ENCODE peak calls at places on chromosomes 7 and 10, in five cellular contexts. F, U, A, S and H are unnamed samples.

GRCh38 chr7:127447326-127447945 is 54.9 kb upstream of the ZNF800 start:
- DNase-seq in F (peak), S (peak), A (peak), U (peak), H (peak)

GRCh38 chr7:131355917-131356777 is 28.5 kb downstream of the MKLN1 start:
- DNase-seq in S (no peak), U (peak), F (no peak), A (no peak), H (no peak)

GRCh38 chr10:78319371-78319770 is 285.7 kb downstream of the RPS24 start:
- DNase-seq in A (peak), S (no peak), F (no peak), U (no peak), H (no peak)

GRCh38 chr10:122462533-122463465 is 1.4 kb downstream of the HTRA1 start:
- DNase-seq in F (peak), U (no peak), A (no peak), S (no peak), H (no peak)

GRCh38 chr7:28686418-28686800 is 271.7 kb downstream of the TRIL start:
- DNase-seq in F (peak), U (peak), A (no peak), S (no peak), H (no peak)

GRCh38 chr7:92694211-92694610 is 104.0 kb upstream of the FAM133B start:
- DNase-seq in A (no peak), F (no peak), U (no peak), S (no peak), H (no peak)

GRCh38 chr10:77602913-77603528 is 34.6 kb downstream of the KCNMA1 start:
- DNase-seq in F (peak), S (no peak), U (no peak), A (no peak), H (no peak)

GRCh38 chr10:123529146-123529760 is 136.9 kb upstream of the GPR26 start:
- DNase-seq in F (no peak), U (no peak), A (no peak), S (no peak), H (no peak)

GRCh38 chr7:113768256-113768847 is 150.5 kb downstream of the PPP1R3A start:
- DNase-seq in S (no peak), F (no peak), A (no peak), U (no peak), H (no peak)

GRCh38 chr10:31912289-31912688 is 16.3 kb downstream of the ARHGAP12 start:
- DNase-seq in S (no peak), A (no peak), F (peak), U (no peak), H (no peak)

GRCh38 chr10:3867454-3868273 is 82.7 kb upstream of the KLF6 start:
- DNase-seq in A (no peak), S (no peak), F (peak), U (no peak), H (no peak)

GRCh38 chr10:124997246-124997790 is 55.4 kb downstream of the ZRANB1 start:
- DNase-seq in S (no peak), U (no peak), A (no peak), F (no peak), H (no peak)

GRCh38 chr7:118129037-118129436 is 54.9 kb upstream of the LSM8 start:
- DNase-seq in S (no peak), U (no peak), A (no peak), F (no peak), H (no peak)

GRCh38 chr7:97001221-97001620 is 4.1 kb upstream of the DLX6 start:
- DNase-seq in U (no peak), F (no peak), S (no peak), A (no peak), H (no peak)

GRCh38 chr7:129169171-129169643 is 19.2 kb upstream of the SMO start:
- DNase-seq in U (no peak), F (no peak), A (no peak), S (peak), H (no peak)

DNA sequence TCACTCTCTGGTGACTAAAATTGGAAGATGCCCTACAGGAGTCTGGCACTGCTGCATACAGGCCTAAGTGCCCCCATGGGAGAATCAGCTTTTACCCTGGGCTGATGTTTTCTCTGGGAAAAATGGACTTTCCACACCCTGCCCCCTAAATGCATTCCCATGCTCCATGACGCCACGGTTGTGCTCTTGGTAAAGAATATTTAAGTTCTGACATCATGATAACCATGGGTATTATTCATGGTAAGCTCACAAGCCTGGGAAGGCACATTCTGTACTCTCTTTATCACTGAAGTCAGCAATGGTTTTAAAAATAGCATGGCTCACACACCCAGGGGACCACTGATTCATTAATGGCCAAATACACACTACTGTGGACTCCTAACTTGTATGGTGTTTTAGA is 43.4 kb downstream of the HIPK2 start:
- DNase-seq in U (peak), S (no peak), A (no peak), F (peak), H (no peak)
- TF ChIP-seq CEBPB in U (no peak), S (no peak), A (no peak), F (peak), H (no peak)

GRCh38 chr10:103067484-103067883 is 125.6 kb downstream of the NT5C2 start:
- DNase-seq in U (no peak), A (no peak), S (no peak), F (no peak), H (no peak)

GRCh38 chr10:103072891-103073290 is 120.2 kb downstream of the NT5C2 start:
- DNase-seq in U (no peak), F (no peak), A (no peak), S (no peak), H (no peak)

GRCh38 chr10:103067951-103068350 is 125.1 kb downstream of the NT5C2 start:
- DNase-seq in S (no peak), F (peak), U (peak), A (no peak), H (no peak)

GRCh38 chr10:103072276-103072675 is 120.8 kb downstream of the NT5C2 start:
- DNase-seq in F (no peak), S (no peak), U (no peak), A (no peak), H (no peak)

DNA sequence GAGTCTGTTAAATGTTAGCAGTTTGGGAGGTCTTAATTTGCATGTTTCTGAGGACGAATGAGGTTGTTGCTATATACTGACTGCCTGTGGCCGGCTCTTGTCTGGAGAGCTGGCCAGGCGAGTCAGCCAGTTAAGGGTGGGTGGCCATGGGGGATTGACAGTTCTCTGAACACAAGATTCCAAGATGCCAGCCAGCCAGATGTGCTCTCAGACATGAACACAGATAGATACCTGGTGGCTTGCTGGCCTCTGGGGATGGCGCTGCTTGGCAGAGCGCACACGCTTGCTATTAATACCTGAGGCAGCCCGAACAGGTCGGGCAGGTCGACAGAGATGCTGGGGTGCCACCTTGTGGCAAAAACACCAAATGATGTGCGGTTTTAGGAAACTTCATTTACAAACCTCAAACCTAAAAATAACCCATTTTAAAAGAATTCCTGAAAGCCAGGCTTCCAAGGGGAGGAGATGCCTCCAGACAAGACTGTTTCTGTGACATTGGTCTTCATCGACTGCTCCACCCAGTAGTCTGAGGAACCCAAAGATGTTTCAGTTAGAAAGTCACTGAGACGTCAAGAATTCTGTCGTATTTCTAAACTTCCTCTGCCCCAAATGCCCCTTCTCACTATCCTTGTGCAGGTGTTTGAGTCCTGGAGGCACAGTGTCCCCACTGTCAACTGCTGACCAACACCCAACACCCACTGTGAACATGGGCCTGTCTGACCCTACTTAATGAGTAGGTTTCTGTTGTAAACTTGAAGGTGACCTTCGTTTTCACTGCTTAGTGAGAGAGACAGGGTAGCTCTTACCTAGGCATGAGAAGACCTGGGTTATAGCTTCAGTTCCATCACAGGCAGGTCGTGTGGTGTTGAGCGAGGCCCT is 123.4 kb downstream of the NT5C2 start:
- DNase-seq in S (peak), A (peak), U (peak), F (peak), H (peak)
- TF ChIP-seq SMC3 in S (peak), A (peak), U (peak), F (peak), H (peak)

GRCh38 chr10:7792541-7792940 is 4.6 kb downstream of the ATP5F1C start:
- DNase-seq in A (peak), U (no peak), S (no peak), F (no peak), H (no peak)

GRCh38 chr10:7795605-7796004 is 7.6 kb downstream of the ATP5F1C start:
- DNase-seq in A (peak), S (peak), F (peak), U (no peak), H (no peak)

GRCh38 chr10:7794627-7795026 is 6.7 kb downstream of the ATP5F1C start:
- DNase-seq in F (no peak), A (no peak), U (no peak), S (no peak), H (no peak)

GRCh38 chr10:7797582-7797981 is 9.6 kb downstream of the ATP5F1C start:
- DNase-seq in A (no peak), S (peak), U (peak), F (peak), H (no peak)
- TF ChIP-seq CEBPB in A (no peak), S (no peak), U (no peak), F (no peak), H (no peak)

DNA sequence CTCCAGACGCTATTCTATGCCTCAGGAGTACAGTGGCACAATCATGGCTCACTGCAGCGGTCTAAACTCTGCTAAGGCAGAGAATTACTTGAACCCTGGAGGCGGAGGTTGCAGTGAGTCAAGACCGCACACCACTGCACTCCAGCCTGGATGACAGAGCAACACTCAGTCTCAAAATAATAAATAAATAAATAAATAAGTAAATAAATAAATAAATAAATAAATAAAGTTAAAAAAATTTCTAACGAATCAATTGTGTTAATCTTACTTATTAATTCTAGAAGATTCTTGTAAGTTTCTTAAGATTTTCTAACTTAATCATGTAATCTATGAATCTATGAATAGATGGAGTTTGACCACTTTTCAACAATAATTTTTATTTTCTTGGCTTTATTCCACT is 621.4 kb upstream of the POT1 start:
- DNase-seq in A (no peak), F (no peak), U (no peak), S (no peak), H (no peak)
- TF ChIP-seq SMC3 in A (no peak), F (no peak), U (no peak), S (no peak), H (no peak)

GRCh38 chr10:99364125-99364524 is 35.0 kb downstream of the CNNM1 start:
- DNase-seq in S (no peak), F (peak), U (no peak), A (no peak), H (no peak)
- TF ChIP-seq CEBPB in S (no peak), F (no peak), U (no peak), A (no peak), H (no peak)

GRCh38 chr10:14750900-14751575 is 23.7 kb downstream of the FAM107B start:
- DNase-seq in S (no peak), F (no peak), U (no peak), A (no peak), H (no peak)

GRCh38 chr10:14749051-14749809 is 25.5 kb downstream of the FAM107B start:
- DNase-seq in U (peak), F (no peak), S (no peak), A (peak), H (no peak)

GRCh38 chr10:14742815-14743214 is 31.9 kb downstream of the FAM107B start:
- DNase-seq in U (peak), A (no peak), F (no peak), S (no peak), H (peak)

GRCh38 chr10:14751576-14752330 is 22.9 kb downstream of the FAM107B start:
- DNase-seq in U (no peak), F (peak), S (no peak), A (no peak), H (no peak)

GRCh38 chr10:14748471-14748870 is 26.2 kb downstream of the FAM107B start:
- DNase-seq in S (no peak), F (no peak), A (no peak), U (peak), H (no peak)
- TF ChIP-seq SMC3 in S (no peak), F (no peak), A (no peak), U (no peak), H (no peak)

DNA sequence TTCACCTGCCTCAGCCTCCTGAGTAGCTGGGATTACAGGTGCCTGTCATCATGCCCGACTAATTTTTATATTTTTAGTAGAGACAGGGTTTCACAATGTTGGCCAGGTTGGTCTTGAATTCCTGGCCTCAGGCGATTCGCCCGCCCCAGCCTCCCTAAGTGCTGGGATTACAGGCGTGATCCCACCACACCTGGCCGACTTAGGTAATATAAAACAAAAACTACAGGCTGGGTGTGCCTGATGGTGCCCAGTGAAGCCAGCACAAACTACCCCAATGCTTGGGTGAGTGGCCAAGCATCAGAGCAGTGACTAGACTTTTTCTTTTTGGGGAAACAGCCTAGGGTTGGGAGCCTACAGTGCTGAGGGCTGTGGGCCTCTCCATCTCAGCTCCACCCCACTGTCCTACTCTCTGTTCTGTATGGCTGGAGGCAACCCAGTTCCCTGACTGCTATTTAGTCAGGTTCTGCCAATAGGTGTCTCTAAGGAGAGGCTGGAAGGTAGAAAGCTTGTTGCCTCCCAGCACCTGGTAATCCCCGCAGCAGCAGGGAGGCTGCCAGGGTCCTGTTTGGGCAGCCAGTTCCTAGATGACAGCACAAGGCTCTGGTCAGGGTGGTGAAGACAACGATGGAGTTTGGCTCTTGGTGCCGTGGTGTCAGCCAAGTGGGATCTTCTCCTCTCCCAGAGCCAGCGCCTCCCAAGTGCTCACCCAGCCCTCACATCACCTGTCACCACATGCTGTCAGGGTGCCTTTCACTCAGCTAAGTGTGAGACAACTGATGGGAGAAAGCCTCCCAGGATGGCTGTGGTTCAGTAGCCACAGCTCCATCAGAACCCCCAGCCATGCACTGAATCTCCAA is 10.4 kb upstream of the NACAD start:
- DNase-seq in U (no peak), F (no peak), S (no peak), A (no peak), H (no peak)
- TF ChIP-seq CEBPB in U (no peak), F (no peak), S (no peak), A (no peak), H (no peak)

GRCh38 chr7:19051767-19052375 is 65.6 kb downstream of the TWIST1 start:
- DNase-seq in S (peak), U (peak), F (peak), A (peak), H (no peak)
- TF ChIP-seq SMC3 in S (no peak), U (peak), F (peak), A (no peak), H (peak)

GRCh38 chr7:8184241-8184640 is 77.7 kb downstream of the ICA1 start:
- DNase-seq in S (no peak), F (no peak), A (no peak), U (no peak), H (no peak)
- TF ChIP-seq CEBPB in S (no peak), F (no peak), A (no peak), U (no peak), H (no peak)

GRCh38 chr10:103475437-103475836 is 3.6 kb downstream of the CALHM3 start:
- DNase-seq in A (no peak), U (no peak), S (no peak), F (no peak), H (no peak)

GRCh38 chr10:103474077-103474476 is 5.0 kb downstream of the CALHM3 start:
- DNase-seq in U (no peak), S (no peak), F (no peak), A (no peak), H (no peak)

GRCh38 chr10:103470755-103471653 is 8.0 kb downstream of the CALHM3 start:
- DNase-seq in F (no peak), A (no peak), U (no peak), S (peak), H (peak)

GRCh38 chr10:103473261-103473671 is 5.8 kb downstream of the CALHM3 start:
- DNase-seq in F (no peak), S (no peak), U (no peak), A (no peak), H (no peak)

GRCh38 chr10:103472005-103472404 is 7.0 kb downstream of the CALHM3 start:
- DNase-seq in U (no peak), A (no peak), F (no peak), S (no peak), H (no peak)
- TF ChIP-seq SMC3 in U (no peak), A (no peak), F (no peak), S (no peak), H (no peak)